ENCODE peak calls at places on chromosomes 11 and 22, in seven cellular contexts. K, X, E, C, H, O and N are unnamed samples.

GRCh38 chr22:50008151-50009040 is 4.2 kb downstream of the IL17REL start:
- DNase-seq in O (no peak), K (no peak), X (no peak), C (no peak), H (peak; percentile 20), E (no peak), N (peak; percentile 14)

GRCh38 chr11:72716291-72716690 is 35.9 kb downstream of the ARAP1 start:
- DNase-seq in X (no peak), E (no peak), K (no peak), C (no peak), O (no peak), H (peak; percentile 77), N (peak; percentile 81)

GRCh38 chr11:128474036-128474874 is 113.1 kb downstream of the ETS1 start:
- DNase-seq in K (no peak), E (no peak), O (no peak), X (no peak), H (no peak), C (no peak), N (no peak)

GRCh38 chr11:70078095-70078795 is at the start of gene ANO1:
- DNase-seq in C (peak; percentile 53), H (peak; percentile 79), X (peak; percentile 52), E (no peak), O (peak; percentile 50), K (no peak), N (no peak)

GRCh38 chr11:119422505-119423416 is at the start of gene THY1:
- DNase-seq in O (peak; percentile 24), C (no peak), E (no peak), X (no peak), H (peak; percentile 96), K (no peak), N (peak; percentile 84)

GRCh38 chr11:132430352-132431091 is 1060.1 kb downstream of the NTM start:
- DNase-seq in O (no peak), E (no peak), H (peak; percentile 59), C (no peak), X (no peak), K (no peak), N (peak; percentile 14)

GRCh38 chr11:3837793-3838192 is 3.0 kb downstream of the RHOG start:
- DNase-seq in O (no peak), H (no peak), K (no peak), E (no peak), X (no peak), C (peak; percentile 76), N (no peak)

GRCh38 chr11:57648791-57649735 is 649 bp downstream of the YPEL4 start:
- DNase-seq in E (no peak), K (peak; percentile 47), H (peak; percentile 57), O (peak; percentile 37), C (peak; percentile 67), X (no peak), N (no peak)

GRCh38 chr11:114080219-114080618 is 20.7 kb downstream of the ZBTB16 start:
- DNase-seq in X (no peak), E (no peak), O (no peak), C (peak; percentile 76), H (no peak), K (no peak), N (no peak)

GRCh38 chr11:69262918-69263735 is 30.8 kb upstream of the MYEOV start:
- DNase-seq in C (no peak), H (no peak), O (no peak), X (no peak), E (no peak), K (no peak), N (no peak)

GRCh38 chr11:58770627-58771457 is 39.1 kb upstream of the GLYAT start:
- DNase-seq in X (peak; percentile 66), K (no peak), E (no peak), O (no peak), C (no peak), H (no peak), N (no peak)

GRCh38 chr11:45665206-45665932 is at the start of gene CHST1:
- DNase-seq in H (peak; percentile 90), C (peak; percentile 74), K (no peak), X (peak; percentile 33), E (no peak), O (peak; percentile 76), N (peak; percentile 45)

GRCh38 chr11:12179521-12179920 is 69.1 kb downstream of the MICAL2 start:
- DNase-seq in K (no peak), O (no peak), E (no peak), X (no peak), C (no peak), H (no peak), N (no peak)

GRCh38 chr11:4673781-4674180 is 23.9 kb downstream of the OR51E2 start:
- DNase-seq in C (no peak), K (no peak), E (no peak), X (no peak), H (no peak), O (no peak), N (no peak)

GRCh38 chr11:31671681-31672080 is 139.4 kb downstream of the PAX6 start:
- DNase-seq in E (no peak), C (no peak), O (no peak), X (no peak), K (no peak), H (no peak), N (no peak)

GRCh38 chr11:26193714-26194373 is 138.1 kb upstream of the ANO3 start:
- DNase-seq in C (no peak), E (no peak), K (no peak), X (no peak), O (no peak), H (no peak), N (no peak)

GRCh38 chr11:64318694-64319420 is 936 bp downstream of the PRDX5 start:
- DNase-seq in X (no peak), E (no peak), K (no peak), O (no peak), H (no peak), C (peak; percentile 74), N (no peak)

GRCh38 chr22:44280665-44281188 is 32.0 kb downstream of the SHISAL1 start:
- DNase-seq in K (no peak), X (no peak), O (no peak), E (no peak), H (no peak), C (no peak), N (no peak)

GRCh38 chr11:120068114-120068573 is 69.8 kb downstream of the TRIM29 start:
- DNase-seq in O (no peak), E (no peak), K (no peak), X (no peak), H (peak; percentile 75), C (no peak), N (peak; percentile 66)

GRCh38 chr11:119513141-119513805 is 90.3 kb upstream of the THY1 start:
- DNase-seq in C (no peak), X (no peak), E (no peak), K (no peak), O (no peak), H (no peak), N (peak; percentile 36)

DNA sequence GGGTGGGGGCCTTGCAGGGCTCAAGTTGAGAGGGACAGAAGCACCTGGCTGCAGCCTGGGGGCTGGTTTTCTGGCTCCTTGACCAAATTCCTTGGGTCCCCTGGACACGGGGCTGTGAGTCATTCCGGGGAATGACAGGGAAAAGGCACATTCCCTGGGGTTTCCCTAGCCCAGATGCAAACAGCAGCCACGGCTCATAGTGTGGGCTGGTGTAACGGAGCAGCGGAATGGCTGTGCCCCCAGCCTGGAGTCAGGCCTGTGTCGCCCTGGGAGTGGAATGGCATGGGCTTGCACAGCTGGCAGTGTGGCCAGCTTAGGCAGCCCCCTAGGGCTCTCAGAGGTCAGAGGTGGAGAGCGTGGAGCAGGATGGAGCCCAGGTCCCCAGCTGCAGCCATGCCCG is 77.6 kb upstream of the KCNQ1OT1 start:
- DNase-seq in X (peak; percentile 78), H (no peak), C (peak; percentile 47), K (no peak), E (peak; percentile 66), O (no peak), N (no peak)
- H3K4me1 ChIP-seq in X (peaks cover 16% of the 10 kb centered on the region), H (peaks cover 73% of the 10 kb centered on the region), C (no peaks in the 10 kb centered on the region), K (peaks cover 12% of the 10 kb centered on the region), E (peaks cover 41% of the 10 kb centered on the region), O (peaks cover 47% of the 10 kb centered on the region), N (peaks cover 18% of the 10 kb centered on the region)

DNA sequence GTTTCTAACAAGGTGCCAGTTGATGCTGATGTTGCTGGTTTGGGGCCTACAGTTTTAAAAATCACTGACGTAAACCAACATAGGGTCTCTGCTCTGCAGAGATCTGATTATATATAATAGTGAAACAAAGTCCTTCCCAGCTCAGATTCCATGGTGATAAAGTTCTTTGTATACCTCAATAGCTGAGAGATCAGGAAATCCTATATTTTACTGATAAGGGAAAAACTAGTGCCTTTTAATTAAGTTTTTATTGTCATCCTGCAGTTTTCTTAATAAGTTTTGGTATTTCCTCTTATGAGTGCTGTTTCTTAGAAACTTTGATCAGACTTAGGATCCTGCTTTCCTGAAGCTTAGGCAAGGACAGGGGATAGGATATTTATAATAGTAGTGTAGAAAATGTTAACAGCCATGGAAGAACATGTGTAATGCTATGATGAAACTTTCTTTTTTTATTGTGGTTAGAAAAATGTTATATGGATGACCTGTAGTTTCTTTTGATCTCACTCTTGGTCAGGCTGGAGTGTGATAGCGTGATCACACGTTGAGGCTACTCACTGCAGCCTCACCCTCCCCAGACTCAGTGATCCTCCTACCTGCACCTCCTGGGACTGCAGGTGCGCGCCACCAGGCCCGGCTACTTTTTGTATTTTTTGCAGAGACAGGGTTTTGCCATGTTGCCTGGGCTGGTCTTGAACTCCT is 14.1 kb downstream of the CAPRIN1 start:
- DNase-seq in X (no peak), C (no peak), H (no peak), K (peak; percentile 19), O (no peak), E (no peak), N (no peak)
- TF ChIP-seq CTCF in X (peak; percentile 29), C (no peak), H (no peak), K (peak; percentile 44), O (no peak), E (no peak), N (no peak)

DNA sequence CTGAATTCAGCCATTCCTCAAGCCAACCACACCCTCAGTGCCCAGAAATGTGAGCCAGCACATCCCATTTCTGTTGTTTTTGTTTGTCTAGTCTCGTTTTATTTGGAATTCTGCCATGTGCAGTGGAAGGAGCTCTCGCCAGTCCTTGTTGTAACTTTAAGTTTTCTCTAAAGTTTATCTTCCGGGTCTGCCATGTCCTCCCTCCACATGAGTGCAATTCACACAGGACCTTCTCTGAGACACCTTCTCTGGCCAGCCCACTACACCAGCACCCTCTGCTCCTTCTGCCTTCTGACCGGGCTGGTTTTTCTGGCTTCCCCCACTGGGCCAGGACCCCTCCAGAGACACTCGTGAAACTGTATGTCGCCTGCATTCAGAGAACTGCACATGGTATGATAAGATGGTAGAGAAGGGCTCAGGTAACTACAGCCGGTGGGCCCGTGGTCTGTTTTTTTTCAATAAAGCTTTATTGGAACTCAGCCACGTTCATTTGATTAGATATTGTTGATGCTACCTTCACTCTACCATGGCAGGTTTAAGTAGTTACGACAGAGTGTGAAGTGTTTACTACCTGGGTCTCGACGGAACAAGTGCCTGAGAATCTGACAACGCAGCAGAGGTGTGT is 513.9 kb downstream of the TBC1D22A start:
- DNase-seq in H (no peak), O (no peak), C (peak; percentile 46), X (no peak), K (no peak), E (no peak), N (no peak)
- H3K9me3 ChIP-seq in H (no peaks in the 10 kb centered on the region), O (no peaks in the 10 kb centered on the region), C (no peaks in the 10 kb centered on the region), X (no peaks in the 10 kb centered on the region), K (no peaks in the 10 kb centered on the region), E (no peaks in the 10 kb centered on the region), N (no peaks in the 10 kb centered on the region)

DNA sequence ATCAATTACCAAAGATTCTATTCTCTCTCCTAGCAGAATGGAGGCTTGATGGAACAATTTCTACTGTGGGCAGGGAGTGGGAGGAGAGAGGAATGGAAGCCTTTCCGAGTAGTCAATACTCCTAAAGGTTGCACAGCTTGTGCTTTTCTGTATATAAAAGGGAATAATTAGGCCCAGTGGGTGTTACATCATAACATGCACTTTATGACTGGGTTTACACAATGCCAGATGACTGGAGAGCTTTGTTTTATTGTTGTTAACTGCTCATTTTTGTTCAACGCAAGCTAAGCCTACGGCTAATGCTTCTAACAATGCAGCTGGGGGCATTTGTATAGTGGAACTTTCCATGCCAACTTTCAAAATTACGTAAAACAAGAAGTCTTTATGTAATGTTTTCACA is 2237.9 kb upstream of the RAG2 start:
- DNase-seq in H (no peak), C (no peak), K (no peak), X (no peak), E (no peak), O (no peak), N (no peak)
- H3K4me1 ChIP-seq in H (no peaks in the 10 kb centered on the region), C (no peaks in the 10 kb centered on the region), K (no peaks in the 10 kb centered on the region), X (no peaks in the 10 kb centered on the region), E (no peaks in the 10 kb centered on the region), O (peaks cover 6% of the 10 kb centered on the region), N (no peaks in the 10 kb centered on the region)